ENCODE peak calls at places on chromosomes 6 and 20, in eight cellular contexts. P is C1 segment of cervical spinal cord; B is lower lobe of right lung; U is A549; Z is germinal center; D is heart left ventricle; Q is cardiac muscle cell; N is activated CD8-positive, alpha-beta T cell treated with anti-CD3 and anti-CD28 coated beads for 36 hours. V is an unnamed sample.

GRCh38 chr20:59171986-59172385 is 8.4 kb downstream of the ZNF831 start:
- DNase-seq in Z (no peak), N (no peak), Q (no peak), P (no peak), D (no peak), B (no peak), U (no peak), V (no peak)

GRCh38 chr20:651713-652610 is 1.0 kb downstream of the SRXN1 start:
- DNase-seq in N (peak; percentile 27), B (no peak), Q (no peak), U (peak; percentile 61), P (no peak), D (no peak), Z (no peak), V (no peak)

GRCh38 chr20:45704969-45705637 is at the start of gene WFDC10B:
- DNase-seq in Q (no peak), P (no peak), N (no peak), U (no peak), Z (no peak), D (no peak), B (no peak), V (no peak)

GRCh38 chr6:106141441-106142237 is 55.5 kb downstream of the PRDM1 start:
- DNase-seq in U (no peak), P (no peak), N (peak; percentile 96), Q (no peak), B (no peak), Z (no peak), D (no peak), V (no peak)

GRCh38 chr6:27213544-27214125 is 33.9 kb upstream of the PRSS16 start:
- DNase-seq in Q (peak; percentile 21), B (no peak), U (peak; percentile 83), P (no peak), D (no peak), Z (no peak), N (peak; percentile 21), V (no peak)

GRCh38 chr6:113672691-113673149 is 184.4 kb upstream of the MARCKS start:
- DNase-seq in U (no peak), P (no peak), B (peak; percentile 58), D (peak; percentile 69), N (no peak), Z (no peak), Q (peak; percentile 75), V (peak; percentile 70)

GRCh38 chr20:36122931-36123288 is 31.6 kb upstream of the EPB41L1 start:
- DNase-seq in Z (no peak), N (no peak), P (no peak), Q (no peak), B (no peak), D (no peak), U (no peak), V (no peak)

GRCh38 chr20:4901031-4901818 is 100.1 kb downstream of the SLC23A2 start:
- DNase-seq in N (no peak), B (no peak), D (no peak), Z (no peak), Q (no peak), P (no peak), U (no peak), V (no peak)

GRCh38 chr6:166736606-166737005 is 109.6 kb upstream of the RPS6KA2 start:
- DNase-seq in Z (no peak), P (no peak), N (no peak), D (no peak), B (no peak), Q (peak; percentile 49), U (peak; percentile 46), V (no peak)

GRCh38 chr6:23656257-23656731 is 469.7 kb upstream of the NRSN1 start:
- DNase-seq in U (no peak), Q (no peak), Z (no peak), B (no peak), N (no peak), D (no peak), P (no peak), V (no peak)

GRCh38 chr6:72031471-72031870 is 145.1 kb downstream of the RIMS1 start:
- DNase-seq in D (no peak), P (no peak), Q (no peak), N (no peak), B (no peak), Z (no peak), U (no peak), V (no peak)

GRCh38 chr20:12152996-12153395 is 235.3 kb downstream of the BTBD3 start:
- DNase-seq in Z (no peak), D (no peak), Q (no peak), P (no peak), B (no peak), U (no peak), N (no peak), V (no peak)

GRCh38 chr6:78861509-78861908 is 5.8 kb upstream of the IRAK1BP1 start:
- DNase-seq in N (no peak), P (no peak), Q (no peak), U (peak; percentile 19), D (no peak), Z (no peak), B (no peak), V (no peak)

GRCh38 chr6:127547909-127548649 is 28.9 kb upstream of the C6orf58 start:
- DNase-seq in Q (peak; percentile 28), Z (no peak), N (no peak), B (no peak), D (no peak), P (no peak), U (no peak), V (no peak)

GRCh38 chr20:19588731-19589130 is 169.3 kb upstream of the RIN2 start:
- DNase-seq in B (no peak), Z (no peak), D (no peak), N (no peak), U (no peak), Q (no peak), P (no peak), V (peak; percentile 74)

GRCh38 chr20:59812286-59813125 is 120.9 kb downstream of the SYCP2 start:
- DNase-seq in Q (no peak), U (no peak), D (no peak), B (no peak), N (no peak), P (no peak), Z (no peak), V (no peak)

GRCh38 chr6:26415036-26415614 is 13.1 kb downstream of the BTN3A1 start:
- DNase-seq in P (no peak), Z (no peak), N (no peak), B (no peak), U (no peak), Q (no peak), D (no peak), V (no peak)

GRCh38 chr6:13908955-13909381 is 15.8 kb upstream of the RNF182 start:
- DNase-seq in N (peak; percentile 49), U (peak; percentile 58), Q (peak; percentile 77), P (no peak), Z (peak; percentile 74), D (no peak), B (no peak), V (peak; percentile 71)

GRCh38 chr6:107654736-107655135 is 164.8 kb downstream of the SOBP start:
- DNase-seq in U (no peak), N (no peak), P (no peak), B (no peak), Q (no peak), Z (no peak), D (no peak), V (no peak)

GRCh38 chr20:43057317-43057716 is 132.4 kb downstream of the PTPRT start:
- DNase-seq in D (no peak), Z (no peak), B (no peak), U (no peak), Q (no peak), N (no peak), P (no peak), V (no peak)

GRCh38 chr6:28587011-28587745 is 61.5 kb downstream of the GPX5 start:
- DNase-seq in D (peak; percentile 55), P (peak; percentile 25), Z (peak; percentile 65), Q (peak; percentile 64), U (peak; percentile 89), N (peak; percentile 70), B (peak; percentile 81), V (no peak)

GRCh38 chr6:158793432-158793831 is 25.7 kb downstream of the EZR start:
- DNase-seq in B (no peak), P (no peak), U (peak; percentile 67), D (no peak), Q (peak; percentile 67), Z (peak; percentile 46), N (peak; percentile 50), V (no peak)

GRCh38 chr20:62832951-62833391 is 16.1 kb downstream of the COL9A3 start:
- DNase-seq in D (peak; percentile 60), Z (no peak), N (no peak), Q (no peak), P (no peak), B (no peak), U (no peak), V (peak; percentile 64)

GRCh38 chr6:41940759-41941279 is 789 bp downstream of the CCND3 start:
- DNase-seq in Z (peak; percentile 41), B (peak; percentile 70), D (peak; percentile 80), N (peak; percentile 81), Q (peak; percentile 45), U (peak; percentile 62), P (no peak), V (peak; percentile 75)

GRCh38 chr6:134449004-134449403 is 131.1 kb upstream of the SGK1 start:
- DNase-seq in U (no peak), P (no peak), D (no peak), N (no peak), Z (no peak), B (no peak), Q (no peak), V (no peak)

GRCh38 chr6:83539678-83540077 is 27.3 kb downstream of the PRSS35 start:
- DNase-seq in D (no peak), Z (no peak), P (no peak), U (no peak), N (no peak), B (no peak), Q (no peak), V (no peak)

GRCh38 chr6:6751615-6752014 is 163.1 kb downstream of the LY86 start:
- DNase-seq in B (peak; percentile 87), U (no peak), Z (no peak), P (no peak), Q (no peak), N (peak; percentile 57), D (no peak), V (peak; percentile 79)

GRCh38 chr6:51983564-51983963 is 103.8 kb downstream of the PKHD1 start:
- DNase-seq in P (no peak), B (no peak), D (no peak), N (no peak), Z (no peak), Q (no peak), U (no peak), V (no peak)

GRCh38 chr6:3356056-3356823 is 97.5 kb downstream of the PSMG4 start:
- DNase-seq in Z (peak; percentile 87), U (peak; percentile 82), N (peak; percentile 65), B (peak; percentile 79), Q (peak; percentile 73), P (peak; percentile 64), D (peak; percentile 73), V (peak; percentile 91)

GRCh38 chr6:161128230-161128629 is 136.7 kb downstream of the MAP3K4 start:
- DNase-seq in N (no peak), U (no peak), D (no peak), B (no peak), Z (no peak), P (no peak), Q (no peak), V (no peak)

GRCh38 chr6:82408952-82409421 is 45.4 kb downstream of the TPBG start:
- DNase-seq in N (no peak), B (no peak), U (peak; percentile 65), P (no peak), Q (peak; percentile 57), D (no peak), Z (no peak), V (no peak)

GRCh38 chr6:55474386-55474785 is 104.6 kb downstream of the HMGCLL1 start:
- DNase-seq in Z (no peak), B (no peak), Q (no peak), D (no peak), U (no peak), P (no peak), N (no peak), V (no peak)

GRCh38 chr20:46074006-46074405 is 15.8 kb downstream of the NCOA5 start:
- DNase-seq in Z (no peak), Q (no peak), P (no peak), N (no peak), D (no peak), U (no peak), B (no peak), V (no peak)

GRCh38 chr20:64230461-64231145 is 24.9 kb upstream of the PCMTD2 start:
- DNase-seq in B (peak; percentile 26), U (no peak), Z (no peak), P (no peak), D (peak; percentile 20), N (no peak), Q (no peak), V (no peak)

V was measured in sigmoid colon.